ENCODE peak calls at places on chromosomes 6 and 20, in five cellular contexts. One of them, this sample, is unnamed.

GRCh38 chr6:168171673-168172352 is 92.8 kb upstream of the FRMD1 start:
- DNase-seq in heart left ventricle: no peak
- DNase-seq in ascending aorta: no peak
- DNase-seq in upper lobe of right lung: no peak
- DNase-seq in A549: no peak
- DNase-seq in this sample: no peak

GRCh38 chr6:37552267-37552666 is 52.6 kb upstream of the CCDC167 start:
- DNase-seq in A549: no peak
- DNase-seq in ascending aorta: no peak
- DNase-seq in upper lobe of right lung: no peak
- DNase-seq in heart left ventricle: no peak
- DNase-seq in this sample: no peak

GRCh38 chr20:35773154-35773751 is 1.4 kb downstream of the PHF20 start:
- DNase-seq in heart left ventricle: no peak
- DNase-seq in A549: no peak
- DNase-seq in ascending aorta: no peak
- DNase-seq in upper lobe of right lung: no peak
- DNase-seq in this sample: no peak

GRCh38 chr6:160131636-160132296 is 10.2 kb downstream of the SLC22A1 start:
- DNase-seq in ascending aorta: no peak
- DNase-seq in A549: no peak
- DNase-seq in heart left ventricle: no peak
- DNase-seq in upper lobe of right lung: peak
- DNase-seq in this sample: no peak

GRCh38 chr20:53402233-53403005 is 191.2 kb downstream of the ZNF217 start:
- DNase-seq in heart left ventricle: no peak
- DNase-seq in upper lobe of right lung: no peak
- DNase-seq in ascending aorta: no peak
- DNase-seq in A549: no peak
- DNase-seq in this sample: no peak

GRCh38 chr6:22392711-22393110 is 95.9 kb upstream of the PRL start:
- DNase-seq in ascending aorta: no peak
- DNase-seq in upper lobe of right lung: no peak
- DNase-seq in heart left ventricle: no peak
- DNase-seq in A549: no peak
- DNase-seq in this sample: no peak

GRCh38 chr6:134585529-134585873 is 267.6 kb upstream of the SGK1 start:
- DNase-seq in upper lobe of right lung: no peak
- DNase-seq in heart left ventricle: no peak
- DNase-seq in A549: no peak
- DNase-seq in ascending aorta: no peak
- DNase-seq in this sample: no peak

GRCh38 chr6:168365422-168366165 is 46.0 kb upstream of the DACT2 start:
- DNase-seq in A549: no peak
- DNase-seq in upper lobe of right lung: peak
- DNase-seq in ascending aorta: no peak
- DNase-seq in heart left ventricle: no peak
- DNase-seq in this sample: no peak

GRCh38 chr20:21681219-21681931 is 24.1 kb upstream of the PAX1 start:
- DNase-seq in A549: no peak
- DNase-seq in heart left ventricle: no peak
- DNase-seq in ascending aorta: no peak
- DNase-seq in upper lobe of right lung: no peak
- DNase-seq in this sample: no peak

GRCh38 chr20:497979-498378 is 35.6 kb upstream of the TBC1D20 start:
- DNase-seq in heart left ventricle: no peak
- DNase-seq in upper lobe of right lung: no peak
- DNase-seq in A549: no peak
- DNase-seq in ascending aorta: no peak
- DNase-seq in this sample: no peak

GRCh38 chr20:62234346-62234745 is 4.0 kb upstream of the OSBPL2 start:
- DNase-seq in upper lobe of right lung: peak
- DNase-seq in ascending aorta: no peak
- DNase-seq in heart left ventricle: no peak
- DNase-seq in A549: no peak
- DNase-seq in this sample: no peak

GRCh38 chr6:13267142-13267621 is 61.2 kb downstream of the TBC1D7 start:
- DNase-seq in ascending aorta: no peak
- DNase-seq in A549: no peak
- DNase-seq in heart left ventricle: no peak
- DNase-seq in upper lobe of right lung: no peak
- DNase-seq in this sample: no peak

GRCh38 chr20:49620364-49621240 is 52.7 kb upstream of the PTGIS start:
- DNase-seq in A549: no peak
- DNase-seq in heart left ventricle: no peak
- DNase-seq in upper lobe of right lung: peak
- DNase-seq in ascending aorta: no peak
- DNase-seq in this sample: no peak

GRCh38 chr6:166173292-166173951 is 5.8 kb upstream of the TBXT start:
- DNase-seq in ascending aorta: no peak
- DNase-seq in upper lobe of right lung: no peak
- DNase-seq in heart left ventricle: no peak
- DNase-seq in A549: no peak
- DNase-seq in this sample: no peak

GRCh38 chr20:34215711-34216381 is 25.4 kb upstream of the ASIP start:
- DNase-seq in A549: peak
- DNase-seq in upper lobe of right lung: peak
- DNase-seq in ascending aorta: peak
- DNase-seq in heart left ventricle: peak
- DNase-seq in this sample: no peak

GRCh38 chr6:11278207-11278559 is 45.7 kb upstream of the NEDD9 start:
- DNase-seq in A549: no peak
- DNase-seq in heart left ventricle: no peak
- DNase-seq in upper lobe of right lung: no peak
- DNase-seq in ascending aorta: no peak
- DNase-seq in this sample: no peak

GRCh38 chr6:111417946-111418345 is 65.1 kb downstream of the REV3L start:
- DNase-seq in A549: no peak
- DNase-seq in ascending aorta: no peak
- DNase-seq in heart left ventricle: no peak
- DNase-seq in upper lobe of right lung: no peak
- DNase-seq in this sample: no peak

GRCh38 chr6:105500693-105501092 is 97.8 kb upstream of the PREP start:
- DNase-seq in ascending aorta: no peak
- DNase-seq in heart left ventricle: no peak
- DNase-seq in A549: no peak
- DNase-seq in upper lobe of right lung: no peak
- DNase-seq in this sample: no peak

GRCh38 chr6:84553527-84553926 is 210.9 kb downstream of the TBX18 start:
- DNase-seq in A549: no peak
- DNase-seq in upper lobe of right lung: no peak
- DNase-seq in heart left ventricle: no peak
- DNase-seq in ascending aorta: no peak
- DNase-seq in this sample: no peak

GRCh38 chr6:5398530-5398929 is 137.2 kb downstream of the FARS2 start:
- DNase-seq in ascending aorta: no peak
- DNase-seq in heart left ventricle: no peak
- DNase-seq in A549: peak
- DNase-seq in upper lobe of right lung: no peak
- DNase-seq in this sample: peak

GRCh38 chr20:1718604-1719384 is 61.2 kb upstream of the SIRPG start:
- DNase-seq in upper lobe of right lung: no peak
- DNase-seq in heart left ventricle: no peak
- DNase-seq in A549: no peak
- DNase-seq in ascending aorta: no peak
- DNase-seq in this sample: peak

GRCh38 chr6:147161974-147162495 is 42.2 kb upstream of the STXBP5 start:
- DNase-seq in A549: no peak
- DNase-seq in ascending aorta: no peak
- DNase-seq in heart left ventricle: no peak
- DNase-seq in upper lobe of right lung: no peak
- DNase-seq in this sample: peak

GRCh38 chr6:128275681-128276080 is 244.7 kb downstream of the PTPRK start:
- DNase-seq in upper lobe of right lung: no peak
- DNase-seq in heart left ventricle: no peak
- DNase-seq in A549: no peak
- DNase-seq in ascending aorta: no peak
- DNase-seq in this sample: no peak

GRCh38 chr6:19860235-19860877 is 23.2 kb downstream of the ID4 start:
- DNase-seq in ascending aorta: no peak
- DNase-seq in upper lobe of right lung: no peak
- DNase-seq in A549: no peak
- DNase-seq in heart left ventricle: no peak
- DNase-seq in this sample: no peak

GRCh38 chr6:13194852-13195251 is 133.5 kb downstream of the TBC1D7 start:
- DNase-seq in A549: peak
- DNase-seq in ascending aorta: no peak
- DNase-seq in upper lobe of right lung: no peak
- DNase-seq in heart left ventricle: no peak
- DNase-seq in this sample: no peak

GRCh38 chr20:57499676-57500075 is 25.3 kb downstream of the CTCFL start:
- DNase-seq in heart left ventricle: no peak
- DNase-seq in A549: no peak
- DNase-seq in ascending aorta: no peak
- DNase-seq in upper lobe of right lung: no peak
- DNase-seq in this sample: no peak

GRCh38 chr6:162385980-162386379 is 341.6 kb downstream of the PRKN start:
- DNase-seq in upper lobe of right lung: no peak
- DNase-seq in heart left ventricle: no peak
- DNase-seq in ascending aorta: no peak
- DNase-seq in A549: no peak
- DNase-seq in this sample: no peak

GRCh38 chr20:47817573-47817972 is 32.3 kb upstream of the SULF2 start:
- DNase-seq in ascending aorta: no peak
- DNase-seq in upper lobe of right lung: no peak
- DNase-seq in heart left ventricle: no peak
- DNase-seq in A549: no peak
- DNase-seq in this sample: peak

GRCh38 chr6:7523922-7524321 is 17.5 kb upstream of the DSP start:
- DNase-seq in heart left ventricle: no peak
- DNase-seq in ascending aorta: no peak
- DNase-seq in A549: no peak
- DNase-seq in upper lobe of right lung: no peak
- DNase-seq in this sample: no peak

GRCh38 chr6:30942338-30943060 is 1.7 kb downstream of the MUCL3 start:
- DNase-seq in ascending aorta: no peak
- DNase-seq in heart left ventricle: no peak
- DNase-seq in upper lobe of right lung: peak
- DNase-seq in A549: peak
- DNase-seq in this sample: peak

DNA sequence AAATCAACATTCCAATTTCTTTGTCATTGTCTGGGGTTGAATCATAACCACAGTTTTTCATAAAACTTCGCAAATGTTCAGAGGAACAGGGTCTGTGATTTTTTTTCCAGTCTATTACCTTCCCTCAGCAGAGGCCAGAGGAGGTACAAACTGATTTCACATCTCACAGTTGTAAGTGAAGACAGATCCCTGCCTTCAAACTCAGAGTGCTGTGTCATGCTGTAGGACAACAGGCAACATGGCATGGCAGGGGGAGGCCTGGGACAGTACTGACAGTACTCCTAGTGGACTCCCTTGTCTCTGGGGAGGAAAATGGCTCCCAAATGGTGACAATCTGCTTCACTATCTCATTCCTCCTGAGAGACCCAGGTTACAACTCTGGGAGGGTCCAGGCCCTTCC is 308.6 kb downstream of the CDC5L start:
- DNase-seq in A549: no peak
- DNase-seq in heart left ventricle: no peak
- DNase-seq in ascending aorta: no peak
- DNase-seq in upper lobe of right lung: no peak
- DNase-seq in this sample: no peak
- H3K27ac ChIP-seq in A549: no peak
- H3K27ac ChIP-seq in heart left ventricle: no peak
- H3K27ac ChIP-seq in ascending aorta: no peak
- H3K27ac ChIP-seq in upper lobe of right lung: no peak
- H3K27ac ChIP-seq in this sample: no peak

GRCh38 chr6:75266716-75267291 is 17.8 kb downstream of the TMEM30A start:
- DNase-seq in ascending aorta: no peak
- DNase-seq in heart left ventricle: no peak
- DNase-seq in upper lobe of right lung: no peak
- DNase-seq in A549: peak
- DNase-seq in this sample: no peak

GRCh38 chr6:75268121-75268987 is 16.2 kb downstream of the TMEM30A start:
- DNase-seq in A549: no peak
- DNase-seq in ascending aorta: no peak
- DNase-seq in heart left ventricle: no peak
- DNase-seq in upper lobe of right lung: no peak
- DNase-seq in this sample: peak

GRCh38 chr6:75268988-75269354 is 15.6 kb downstream of the TMEM30A start:
- DNase-seq in upper lobe of right lung: no peak
- DNase-seq in ascending aorta: no peak
- DNase-seq in heart left ventricle: no peak
- DNase-seq in A549: no peak
- DNase-seq in this sample: no peak

GRCh38 chr6:75262716-75263463 is 19.3 kb upstream of the COX7A2 start:
- DNase-seq in upper lobe of right lung: no peak
- DNase-seq in ascending aorta: no peak
- DNase-seq in heart left ventricle: no peak
- DNase-seq in A549: no peak
- DNase-seq in this sample: no peak

GRCh38 chr6:75267461-75267860 is 17.1 kb downstream of the TMEM30A start:
- DNase-seq in A549: no peak
- DNase-seq in ascending aorta: no peak
- DNase-seq in upper lobe of right lung: no peak
- DNase-seq in heart left ventricle: no peak
- DNase-seq in this sample: no peak
- H3K27ac ChIP-seq in A549: no peak
- H3K27ac ChIP-seq in ascending aorta: no peak
- H3K27ac ChIP-seq in upper lobe of right lung: no peak
- H3K27ac ChIP-seq in heart left ventricle: no peak
- H3K27ac ChIP-seq in this sample: peak

DNA sequence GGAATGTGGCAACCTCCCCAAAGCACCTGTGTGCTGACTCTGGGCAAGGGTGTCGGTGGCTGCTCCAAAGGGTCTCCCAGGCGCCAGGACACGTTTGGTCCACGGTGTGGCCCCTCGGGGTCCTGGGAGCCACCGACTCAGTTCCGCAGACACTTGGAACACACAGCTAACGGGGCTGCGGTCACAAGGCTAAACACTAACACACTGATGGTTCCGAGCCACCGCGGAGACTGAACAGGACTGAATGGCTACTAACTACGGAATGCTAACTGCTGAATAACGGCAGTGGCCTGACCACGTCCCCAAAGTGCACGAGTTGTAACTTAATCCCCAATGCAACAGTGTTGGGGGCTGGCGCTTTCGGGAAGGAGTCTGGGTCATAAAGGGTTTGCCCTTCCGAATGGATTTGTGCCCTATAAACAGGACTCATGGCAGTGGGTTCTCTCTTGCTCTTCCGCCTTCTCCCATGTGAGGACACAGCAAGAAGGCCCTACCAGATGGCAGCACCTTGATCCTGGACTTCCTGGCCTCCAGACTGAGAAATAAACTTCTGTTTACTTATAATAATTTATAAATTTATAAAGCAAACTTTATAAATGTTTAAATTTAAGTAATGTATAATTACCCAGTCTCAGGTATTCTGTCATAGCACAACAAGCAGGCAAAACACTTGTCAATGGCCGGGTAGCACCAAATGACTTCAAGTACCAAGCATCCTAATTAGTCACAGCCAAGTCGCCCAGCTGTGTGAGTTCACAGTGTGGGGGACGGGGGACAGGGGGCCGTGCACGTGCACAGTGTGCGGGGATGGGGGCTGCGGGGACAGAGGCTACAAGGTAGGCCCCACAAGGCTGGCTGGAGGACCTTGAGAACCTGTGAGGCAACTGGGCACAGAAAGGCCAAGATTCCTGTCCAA is 2.3 kb upstream of the EEF1A2 start:
- DNase-seq in heart left ventricle: peak
- DNase-seq in upper lobe of right lung: no peak
- DNase-seq in ascending aorta: no peak
- DNase-seq in A549: no peak
- DNase-seq in this sample: no peak
- H3K27ac ChIP-seq in heart left ventricle: peak
- H3K27ac ChIP-seq in upper lobe of right lung: no peak
- H3K27ac ChIP-seq in ascending aorta: no peak
- H3K27ac ChIP-seq in A549: no peak
- H3K27ac ChIP-seq in this sample: no peak

GRCh38 chr20:51412333-51412761 is 130.2 kb downstream of the NFATC2 start:
- DNase-seq in ascending aorta: no peak
- DNase-seq in heart left ventricle: peak
- DNase-seq in A549: no peak
- DNase-seq in upper lobe of right lung: no peak
- DNase-seq in this sample: no peak
- H3K27ac ChIP-seq in ascending aorta: peak
- H3K27ac ChIP-seq in heart left ventricle: peak
- H3K27ac ChIP-seq in A549: no peak
- H3K27ac ChIP-seq in upper lobe of right lung: peak
- H3K27ac ChIP-seq in this sample: no peak